ENCODE peak calls at places on chromosome 17, in five cellular contexts. K is colonic mucosa, Q is fibroblast of lung, Y is breast epithelium, N is transverse colon. L is an unnamed sample.

GRCh38 chr17:27575100-27575911 is 55.7 kb upstream of the LGALS9 start:
- DNase-seq in K (no peak), Q (no peak), Y (no peak), N (no peak), L (no peak)

GRCh38 chr17:7590743-7591142 is 849 bp upstream of the SOX15 start:
- DNase-seq in K (no peak), Q (peak; percentile 76), Y (no peak), N (no peak), L (no peak)

GRCh38 chr17:78897639-78897996 is 5.4 kb downstream of the CEP295NL start:
- DNase-seq in K (no peak), Q (no peak), Y (no peak), N (no peak), L (no peak)

GRCh38 chr17:75135946-75136345 is 4.4 kb upstream of the NT5C start:
- DNase-seq in K (no peak), Q (no peak), Y (no peak), N (no peak), L (no peak)

GRCh38 chr17:2042355-2042929 is 620 bp downstream of the OVCA2 start:
- DNase-seq in K (no peak), Q (no peak), Y (no peak), N (no peak), L (no peak)

GRCh38 chr17:79438045-79438444 is 172.8 kb downstream of the RBFOX3 start:
- DNase-seq in K (no peak), Q (no peak), Y (no peak), N (no peak), L (no peak)

GRCh38 chr17:74245145-74245817 is 28.8 kb upstream of the DNAI2 start:
- DNase-seq in K (no peak), Q (no peak), Y (no peak), N (no peak), L (no peak)

GRCh38 chr17:32931686-32932085 is 3.7 kb downstream of the TMEM98 start:
- DNase-seq in K (no peak), Q (peak; percentile 65), Y (no peak), N (no peak), L (no peak)

GRCh38 chr17:55116440-55116914 is 147.9 kb downstream of the STXBP4 start:
- DNase-seq in K (no peak), Q (no peak), Y (no peak), N (no peak), L (no peak)

GRCh38 chr17:13266596-13266995 is 248.8 kb upstream of the ELAC2 start:
- DNase-seq in K (no peak), Q (peak; percentile 65), Y (no peak), N (no peak), L (no peak)

GRCh38 chr17:2936351-2936750 is 127.1 kb downstream of the OR1D5 start:
- DNase-seq in K (no peak), Q (no peak), Y (no peak), N (no peak), L (no peak)

GRCh38 chr17:39027440-39028035 is 60.3 kb upstream of the FBXO47 start:
- DNase-seq in K (no peak), Q (no peak), Y (no peak), N (peak; percentile 11), L (no peak)

GRCh38 chr17:79715318-79716182 is 15.2 kb upstream of the ENPP7 start:
- DNase-seq in K (peak; percentile 38), Q (no peak), Y (no peak), N (peak; percentile 55), L (no peak)

GRCh38 chr17:1107777-1108559 is 71.8 kb downstream of the ABR start:
- DNase-seq in K (peak; percentile 81), Q (no peak), Y (no peak), N (peak; percentile 70), L (no peak)

GRCh38 chr17:14813649-14814048 is 451.5 kb downstream of the PMP22 start:
- DNase-seq in K (no peak), Q (no peak), Y (no peak), N (no peak), L (no peak)

GRCh38 chr17:45270828-45271418 is 9.0 kb upstream of the SPATA32 start:
- DNase-seq in K (no peak), Q (no peak), Y (no peak), N (no peak), L (no peak)

GRCh38 chr17:13503526-13503925 is 98.2 kb downstream of the HS3ST3A1 start:
- DNase-seq in K (no peak), Q (no peak), Y (no peak), N (no peak), L (no peak)

GRCh38 chr17:17818088-17818526 is 18.7 kb downstream of the SREBF1 start:
- DNase-seq in K (peak; percentile 62), Q (peak; percentile 36), Y (no peak), N (no peak), L (peak; percentile 71)

GRCh38 chr17:8966926-8967325 is 1.4 kb upstream of the PIK3R5 start:
- DNase-seq in K (no peak), Q (no peak), Y (no peak), N (no peak), L (no peak)

GRCh38 chr17:9284884-9285283 is 263.6 kb downstream of the NTN1 start:
- DNase-seq in K (peak; percentile 38), Q (peak; percentile 19), Y (no peak), N (no peak), L (no peak)

GRCh38 chr17:40461036-40461721 is 17.9 kb downstream of the IGFBP4 start:
- DNase-seq in K (no peak), Q (no peak), Y (no peak), N (no peak), L (no peak)

GRCh38 chr17:36723459-36723858 is 122.1 kb downstream of the MRM1 start:
- DNase-seq in K (no peak), Q (no peak), Y (no peak), N (no peak), L (no peak)

GRCh38 chr17:61065263-61065773 is 334.3 kb upstream of the TBX2 start:
- DNase-seq in K (no peak), Q (peak; percentile 65), Y (no peak), N (no peak), L (no peak)

GRCh38 chr17:4101127-4101798 is 41.6 kb downstream of the ZZEF1 start:
- DNase-seq in K (no peak), Q (peak; percentile 23), Y (no peak), N (no peak), L (no peak)

GRCh38 chr17:41870097-41870496 is 4.9 kb upstream of the KLHL11 start:
- DNase-seq in K (no peak), Q (no peak), Y (no peak), N (no peak), L (no peak)
- H3K4me1 ChIP-seq in K (no peaks in the 10 kb centered on the region), Q (no peaks in the 10 kb centered on the region), Y (no peaks in the 10 kb centered on the region), N (no peaks in the 10 kb centered on the region), L (peaks cover 9% of the 10 kb centered on the region)

GRCh38 chr17:82956726-82957468 is 117.1 kb upstream of the ZNF750 start:
- DNase-seq in K (no peak), Q (no peak), Y (peak; percentile 44), N (no peak), L (no peak)
- H3K9me3 ChIP-seq in K (no peaks in the 10 kb centered on the region), Q (no peaks in the 10 kb centered on the region), Y (peaks cover 15% of the 10 kb centered on the region), N (no peaks in the 10 kb centered on the region), L (no peaks in the 10 kb centered on the region)

GRCh38 chr17:57872536-57872935 is 22.7 kb upstream of the MRPS23 start:
- DNase-seq in K (no peak), Q (no peak), Y (no peak), N (no peak), L (no peak)
- H3K4me1 ChIP-seq in K (peaks cover 11% of the 10 kb centered on the region), Q (peaks cover 68% of the 10 kb centered on the region), Y (peaks cover 30% of the 10 kb centered on the region), N (peaks cover 53% of the 10 kb centered on the region), L (peaks cover 31% of the 10 kb centered on the region)

GRCh38 chr17:16552637-16553045 is 16.4 kb downstream of the ZNF287 start:
- DNase-seq in K (no peak), Q (no peak), Y (no peak), N (no peak), L (no peak)
- H3K9me3 ChIP-seq in K (peaks cover 10% of the 10 kb centered on the region), Q (peaks cover 2% of the 10 kb centered on the region), Y (peaks cover 89% of the 10 kb centered on the region), N (peaks cover 92% of the 10 kb centered on the region), L (no peaks in the 10 kb centered on the region)

GRCh38 chr17:34204402-34204801 is 50.7 kb upstream of the CCL2 start:
- DNase-seq in K (no peak), Q (no peak), Y (no peak), N (no peak), L (no peak)
- H3K4me1 ChIP-seq in K (no peaks in the 10 kb centered on the region), Q (no peaks in the 10 kb centered on the region), Y (no peaks in the 10 kb centered on the region), N (no peaks in the 10 kb centered on the region), L (no peaks in the 10 kb centered on the region)

DNA sequence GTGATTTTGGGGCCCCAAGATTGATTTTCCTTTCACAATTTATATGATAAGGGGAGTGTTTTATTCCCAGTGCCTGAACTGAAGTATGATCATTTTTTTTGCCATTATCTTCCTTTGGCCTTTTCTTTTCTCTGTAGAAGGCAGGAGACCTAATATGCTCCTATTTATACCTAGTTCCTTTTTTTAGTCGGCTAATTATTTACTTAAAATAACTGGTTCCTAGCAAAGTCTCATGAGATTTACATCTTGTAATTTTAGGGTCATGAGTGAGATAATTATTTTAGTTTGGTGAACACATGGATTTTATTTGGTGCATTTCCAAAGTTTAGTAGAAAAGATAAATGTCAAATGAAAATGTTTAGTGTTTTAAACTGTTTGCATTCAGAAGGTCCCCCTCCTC is 24.8 kb downstream of the SEC14L1 start:
- DNase-seq in K (no peak), Q (no peak), Y (no peak), N (no peak), L (no peak)
- H3K9me3 ChIP-seq in K (no peaks in the 10 kb centered on the region), Q (no peaks in the 10 kb centered on the region), Y (peaks cover 15% of the 10 kb centered on the region), N (peaks cover 10% of the 10 kb centered on the region), L (no peaks in the 10 kb centered on the region)

GRCh38 chr17:81438024-81438664 is 42.9 kb downstream of the BAHCC1 start:
- DNase-seq in K (no peak), Q (no peak), Y (no peak), N (no peak), L (no peak)
- H3K4me1 ChIP-seq in K (peaks cover 7% of the 10 kb centered on the region), Q (peaks cover 2% of the 10 kb centered on the region), Y (no peaks in the 10 kb centered on the region), N (no peaks in the 10 kb centered on the region), L (peaks cover 8% of the 10 kb centered on the region)

GRCh38 chr17:82949984-82950383 is 110.2 kb upstream of the ZNF750 start:
- DNase-seq in K (no peak), Q (no peak), Y (no peak), N (no peak), L (no peak)

GRCh38 chr17:82948957-82949356 is 109.1 kb upstream of the ZNF750 start:
- DNase-seq in K (no peak), Q (no peak), Y (no peak), N (no peak), L (no peak)

GRCh38 chr17:82949361-82949760 is 109.5 kb upstream of the ZNF750 start:
- DNase-seq in K (no peak), Q (no peak), Y (no peak), N (no peak), L (no peak)

GRCh38 chr17:82952019-82952418 is 112.2 kb upstream of the ZNF750 start:
- DNase-seq in K (no peak), Q (no peak), Y (peak; percentile 37), N (no peak), L (no peak)

DNA sequence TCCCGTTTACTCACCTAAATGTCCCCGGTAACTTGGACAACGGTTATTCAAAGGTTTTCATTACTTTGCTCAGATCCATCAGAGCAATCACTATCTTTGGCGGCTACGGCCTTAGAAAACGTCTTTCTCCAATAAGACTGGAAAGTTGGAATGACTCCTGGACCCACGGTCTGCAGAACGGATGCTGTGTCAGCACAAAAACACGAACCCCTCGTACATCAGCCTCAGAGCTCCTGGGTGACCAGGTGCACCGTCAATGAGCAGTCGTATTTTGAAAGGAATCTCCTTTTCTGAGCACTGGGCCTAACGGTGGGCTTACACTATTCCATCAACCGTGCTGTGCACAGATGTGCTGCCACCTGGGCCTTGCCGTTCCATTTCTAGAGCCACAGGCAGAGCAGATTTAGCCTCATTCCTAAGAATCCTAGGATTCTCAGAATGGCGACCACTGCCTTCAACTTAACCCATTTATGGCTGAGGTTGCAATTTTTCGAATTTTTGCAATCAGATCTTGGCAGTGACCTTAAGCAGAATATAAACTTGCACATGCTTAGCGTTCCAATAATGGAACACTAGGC is 110.8 kb upstream of the ZNF750 start:
- DNase-seq in K (no peak), Q (no peak), Y (no peak), N (no peak), L (no peak)
- H3K9me3 ChIP-seq in K (no peaks in the 10 kb centered on the region), Q (no peaks in the 10 kb centered on the region), Y (peaks cover 30% of the 10 kb centered on the region), N (peaks cover 2% of the 10 kb centered on the region), L (no peaks in the 10 kb centered on the region)